ENCODE peak calls at places on chromosome 9, in nine cellular contexts. W, A, J, P, F, Q, I, E and D are unnamed samples.

GRCh38 chr9:136311433-136312375 is 7.8 kb upstream of the CCDC187 start:
- DNase-seq in A (no peak), Q (no peak), E (no peak), I (peak; percentile 44), J (no peak), P (no peak), W (peak; percentile 7), F (no peak), D (no peak)

GRCh38 chr9:7363777-7364477 is 435.7 kb downstream of the DMAC1 start:
- DNase-seq in I (no peak), J (no peak), Q (no peak), W (no peak), F (no peak), A (no peak), P (no peak), E (no peak), D (no peak)

GRCh38 chr9:137764171-137764671 is 113.4 kb upstream of the CACNA1B start:
- DNase-seq in Q (no peak), I (no peak), J (no peak), P (no peak), A (no peak), E (no peak), F (no peak), W (no peak), D (no peak)

GRCh38 chr9:6944896-6945295 is 187.1 kb downstream of the KDM4C start:
- DNase-seq in I (no peak), P (peak; percentile 50), Q (no peak), F (no peak), J (no peak), A (no peak), E (no peak), W (peak; percentile 79), D (no peak)

GRCh38 chr9:126781717-126782388 is 23.0 kb upstream of the ZBTB43 start:
- DNase-seq in J (peak; percentile 63), W (peak; percentile 85), Q (peak; percentile 89), F (peak; percentile 94), A (peak; percentile 77), P (peak; percentile 76), E (no peak), I (peak; percentile 61), D (peak; percentile 74)

GRCh38 chr9:98287383-98287782 is 31.9 kb upstream of the TBC1D2 start:
- DNase-seq in A (no peak), P (no peak), W (no peak), F (no peak), J (peak; percentile 48), E (no peak), Q (no peak), I (no peak), D (no peak)

GRCh38 chr9:74953235-74953741 is 576 bp upstream of the C9orf40 start:
- DNase-seq in E (no peak), F (no peak), J (no peak), I (peak; percentile 16), W (no peak), Q (no peak), P (peak; percentile 69), A (no peak), D (no peak)

GRCh38 chr9:27714388-27714787 is 141.1 kb upstream of the C9orf72 start:
- DNase-seq in A (no peak), F (no peak), P (no peak), Q (no peak), W (peak; percentile 7), E (no peak), I (no peak), J (no peak), D (no peak)

GRCh38 chr9:19994296-19994695 is 205.5 kb upstream of the SLC24A2 start:
- DNase-seq in J (no peak), W (peak; percentile 76), E (no peak), P (peak; percentile 58), Q (no peak), F (no peak), A (no peak), I (no peak), D (no peak)

GRCh38 chr9:36166150-36166927 is 2.8 kb upstream of the CCIN start:
- DNase-seq in W (peak; percentile 83), Q (peak; percentile 85), I (peak; percentile 78), J (peak; percentile 70), F (peak; percentile 95), A (peak; percentile 93), E (no peak), P (peak; percentile 92), D (peak; percentile 64)

GRCh38 chr9:5193345-5193744 is 7.9 kb upstream of the INSL6 start:
- DNase-seq in E (no peak), J (no peak), I (no peak), P (no peak), F (no peak), Q (no peak), W (no peak), A (no peak), D (no peak)

GRCh38 chr9:121732886-121733285 is 81.5 kb downstream of the DAB2IP start:
- DNase-seq in J (no peak), A (no peak), Q (no peak), I (no peak), E (no peak), F (no peak), P (no peak), W (no peak), D (no peak)

GRCh38 chr9:113956901-113957777 is 81.0 kb downstream of the ZNF618 start:
- DNase-seq in I (no peak), E (no peak), W (no peak), P (peak; percentile 25), F (no peak), A (no peak), Q (no peak), J (no peak), D (no peak)

GRCh38 chr9:134492281-134492691 is 149.3 kb upstream of the COL5A1 start:
- DNase-seq in Q (no peak), A (peak; percentile 77), J (no peak), F (peak; percentile 78), W (no peak), E (no peak), I (no peak), P (peak; percentile 97), D (no peak)

GRCh38 chr9:136972743-136973142 is 4.6 kb upstream of the PTGDS start:
- DNase-seq in P (no peak), F (no peak), J (no peak), E (no peak), Q (no peak), I (no peak), A (no peak), W (no peak), D (no peak)

GRCh38 chr9:124182741-124183140 is 75.0 kb upstream of the NEK6 start:
- DNase-seq in W (no peak), E (no peak), A (no peak), P (no peak), I (no peak), Q (no peak), F (no peak), J (no peak), D (no peak)

GRCh38 chr9:120859361-120859760 is 16.6 kb upstream of the PSMD5 start:
- DNase-seq in I (no peak), Q (no peak), F (no peak), W (no peak), J (no peak), E (no peak), P (no peak), A (no peak), D (no peak)

GRCh38 chr9:100428871-100429654 is 2.1 kb downstream of the MSANTD3 start:
- DNase-seq in E (no peak), Q (no peak), I (no peak), P (peak; percentile 98), A (peak; percentile 24), W (peak; percentile 96), F (no peak), J (no peak), D (no peak)

GRCh38 chr9:133561976-133562554 is 27.6 kb downstream of the ADAMTSL2 start:
- DNase-seq in A (no peak), E (no peak), Q (no peak), I (no peak), F (no peak), J (no peak), P (no peak), W (no peak), D (no peak)

GRCh38 chr9:128297221-128297773 is 21.2 kb downstream of the SWI5 start:
- DNase-seq in J (no peak), Q (no peak), W (no peak), F (no peak), P (no peak), E (no peak), A (no peak), I (no peak), D (no peak)

GRCh38 chr9:92966518-92966800 is 19.1 kb downstream of the FGD3 start:
- DNase-seq in E (no peak), W (no peak), I (peak; percentile 54), Q (no peak), F (no peak), P (no peak), J (no peak), A (no peak), D (no peak)
- H3K4me1 ChIP-seq in E (peaks cover 7% of the 10 kb centered on the region), W (no peaks in the 10 kb centered on the region), I (peaks cover 98% of the 10 kb centered on the region), Q (peaks cover 62% of the 10 kb centered on the region), F (no peaks in the 10 kb centered on the region), P (no peaks in the 10 kb centered on the region), J (peaks cover 14% of the 10 kb centered on the region), A (no peaks in the 10 kb centered on the region), D (peaks cover 62% of the 10 kb centered on the region)

DNA sequence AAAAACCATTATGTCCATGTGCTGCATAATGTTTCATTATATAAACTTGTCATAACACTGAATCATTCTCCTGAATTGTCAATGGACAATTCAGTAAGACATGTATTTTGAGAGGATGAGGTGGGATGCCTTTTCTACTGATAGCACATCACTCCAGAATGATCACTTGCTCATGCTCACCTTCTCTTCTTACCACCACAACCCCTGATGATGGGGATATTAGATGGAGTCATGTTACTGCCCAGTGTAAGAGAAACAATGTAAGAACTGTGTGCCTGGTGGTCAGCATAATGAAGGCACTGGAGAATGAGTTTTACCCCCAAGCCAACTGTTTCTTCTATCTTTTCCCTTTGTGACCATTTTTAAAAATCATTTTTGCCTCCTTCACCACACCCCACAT is 198.8 kb downstream of the ADAMTSL1 start:
- DNase-seq in P (no peak), A (no peak), I (no peak), J (no peak), Q (no peak), F (no peak), W (no peak), E (no peak), D (no peak)
- H3K4me1 ChIP-seq in P (peaks cover 18% of the 10 kb centered on the region), A (no peaks in the 10 kb centered on the region), I (no peaks in the 10 kb centered on the region), J (no peaks in the 10 kb centered on the region), Q (no peaks in the 10 kb centered on the region), F (no peaks in the 10 kb centered on the region), W (peaks cover 32% of the 10 kb centered on the region), E (no peaks in the 10 kb centered on the region), D (no peaks in the 10 kb centered on the region)

DNA sequence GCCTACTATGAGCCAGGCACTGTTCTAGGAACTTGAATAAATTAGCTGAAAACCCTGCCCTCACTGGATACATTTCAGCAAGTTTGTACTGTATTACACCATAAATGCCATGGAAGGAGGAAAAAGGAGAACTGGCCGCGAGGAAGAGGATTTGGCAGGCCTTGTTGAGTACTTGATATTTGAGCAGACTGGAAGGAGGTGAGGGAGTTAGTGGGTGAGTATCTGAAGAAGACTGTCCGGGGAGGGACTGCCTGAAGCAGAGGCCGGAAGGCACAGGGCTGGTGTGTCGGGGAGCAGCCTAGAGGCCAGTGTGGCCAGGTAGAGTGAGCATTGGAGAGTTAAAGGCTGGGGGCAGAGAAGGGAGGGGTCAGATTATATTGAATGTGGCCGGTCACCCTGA is 4.5 kb downstream of the SNX30 start:
- DNase-seq in I (no peak), A (no peak), E (no peak), P (peak; percentile 55), W (no peak), Q (no peak), F (no peak), J (no peak), D (no peak)
- H3K4me1 ChIP-seq in I (peaks cover 52% of the 10 kb centered on the region), A (no peaks in the 10 kb centered on the region), E (peaks cover 25% of the 10 kb centered on the region), P (peaks cover 60% of the 10 kb centered on the region), W (peaks cover 64% of the 10 kb centered on the region), Q (peaks cover 52% of the 10 kb centered on the region), F (peaks cover 1% of the 10 kb centered on the region), J (peaks cover 4% of the 10 kb centered on the region), D (peaks cover 42% of the 10 kb centered on the region)

GRCh38 chr9:94808926-94809700 is 82.6 kb downstream of the AOPEP start:
- DNase-seq in W (no peak), F (no peak), A (no peak), I (no peak), P (no peak), E (no peak), Q (no peak), J (no peak), D (no peak)
- H3K4me1 ChIP-seq in W (peaks cover 41% of the 10 kb centered on the region), F (peaks cover 12% of the 10 kb centered on the region), A (no peaks in the 10 kb centered on the region), I (no peaks in the 10 kb centered on the region), P (peaks cover 39% of the 10 kb centered on the region), E (peaks cover 4% of the 10 kb centered on the region), Q (no peaks in the 10 kb centered on the region), J (no peaks in the 10 kb centered on the region), D (no peaks in the 10 kb centered on the region)